ENCODE peak calls at places on chromosomes 11 and 22, in nine cellular contexts. B is GM23338, R is HCT116, P is OCI-LY7, I is neural progenitor cell, O is MM.1S, U is hepatocyte, E is PC-3, L is SK-N-SH. A is an unnamed sample.

GRCh38 chr11:15180212-15180814 is 65.6 kb downstream of the INSC start:
- DNase-seq in L (no peak), E (no peak), B (no peak), R (no peak), I (no peak), O (no peak), U (no peak), P (no peak), A (peak)

GRCh38 chr11:85682330-85683305 is 3.4 kb downstream of the CCDC89 start:
- DNase-seq in E (no peak), B (no peak), P (no peak), O (no peak), U (no peak), L (peak), R (no peak), I (no peak), A (peak)

GRCh38 chr11:36540998-36541397 is 26.8 kb upstream of the RAG1 start:
- DNase-seq in O (peak), L (peak), B (peak), I (peak), R (peak), P (peak), U (peak), E (peak), A (peak)

GRCh38 chr11:45252134-45252856 is 33.8 kb downstream of the SYT13 start:
- DNase-seq in E (peak), L (peak), I (peak), B (peak), O (peak), R (peak), P (peak), U (peak), A (peak)

GRCh38 chr22:22993184-22993583 is 77.1 kb upstream of the GNAZ start:
- DNase-seq in B (no peak), R (no peak), E (no peak), P (no peak), O (no peak), L (no peak), I (no peak), U (no peak), A (no peak)

GRCh38 chr11:36354221-36355003 is 58.3 kb downstream of the PRR5L start:
- DNase-seq in R (no peak), O (peak), P (no peak), L (no peak), B (no peak), I (no peak), E (peak), U (no peak), A (peak)

GRCh38 chr11:34790620-34791019 is 125.6 kb downstream of the APIP start:
- DNase-seq in O (no peak), P (no peak), R (no peak), E (peak), B (peak), I (no peak), L (no peak), U (no peak), A (no peak)

GRCh38 chr22:24965822-24966626 is 13.5 kb downstream of the KIAA1671 start:
- DNase-seq in L (no peak), U (no peak), R (no peak), O (peak), P (no peak), E (peak), B (no peak), I (no peak), A (no peak)

GRCh38 chr11:60916669-60917206 is 2.8 kb downstream of the TMEM109 start:
- DNase-seq in B (no peak), U (no peak), L (no peak), O (no peak), E (no peak), R (no peak), I (no peak), P (no peak), A (no peak)

GRCh38 chr11:7281083-7281482 is 29.4 kb downstream of the SYT9 start:
- DNase-seq in E (peak), R (no peak), B (peak), O (no peak), U (peak), P (no peak), L (no peak), I (no peak), A (peak)

GRCh38 chr11:44539971-44540370 is 25.5 kb upstream of the CD82 start:
- DNase-seq in P (no peak), R (no peak), E (no peak), O (no peak), U (no peak), B (no peak), I (no peak), L (no peak), A (no peak)

GRCh38 chr11:100785148-100785983 is 98.3 kb downstream of the ARHGAP42 start:
- DNase-seq in E (no peak), U (no peak), P (no peak), R (no peak), I (peak), B (peak), O (no peak), L (no peak), A (no peak)

GRCh38 chr11:86606849-86607481 is 65.5 kb downstream of the ME3 start:
- DNase-seq in B (no peak), I (no peak), L (no peak), P (no peak), E (peak), R (no peak), U (no peak), O (no peak), A (peak)

GRCh38 chr11:12979928-12980689 is 29.0 kb upstream of the RASSF10 start:
- DNase-seq in O (no peak), I (no peak), P (no peak), U (no peak), R (no peak), L (no peak), B (no peak), E (peak), A (no peak)

GRCh38 chr11:33941637-33942160 is 49.8 kb upstream of the LMO2 start:
- DNase-seq in U (no peak), E (no peak), I (no peak), R (peak), B (no peak), P (no peak), O (no peak), L (peak), A (peak)

GRCh38 chr11:61792310-61793083 is at the start of the genes FEN1 and TMEM258:
- DNase-seq in P (peak), R (peak), U (peak), O (peak), I (peak), L (peak), E (peak), B (peak), A (peak)

GRCh38 chr11:36281850-36282249 is 7.4 kb downstream of the COMMD9 start:
- DNase-seq in O (no peak), L (no peak), I (no peak), R (no peak), P (no peak), B (no peak), E (no peak), U (no peak), A (no peak)

GRCh38 chr22:23058063-23058462 is 12.3 kb upstream of the GNAZ start:
- DNase-seq in L (no peak), U (peak), R (no peak), B (peak), E (no peak), P (no peak), I (no peak), O (no peak), A (no peak)

GRCh38 chr11:44727373-44728084 is 767 bp downstream of the TSPAN18 start:
- DNase-seq in R (peak), B (peak), I (peak), U (peak), L (peak), O (peak), E (peak), P (peak), A (peak)

GRCh38 chr11:83744620-83745192 is 458.5 kb upstream of the CCDC90B start:
- DNase-seq in U (no peak), E (no peak), O (no peak), R (no peak), I (no peak), L (no peak), P (no peak), B (no peak), A (no peak)

GRCh38 chr11:110712643-110713468 is 619 bp upstream of the ARHGAP20 start:
- DNase-seq in B (peak), E (no peak), L (peak), R (no peak), P (no peak), I (peak), O (no peak), U (peak), A (peak)

GRCh38 chr11:69647349-69647748 is 6.4 kb downstream of the CCND1 start:
- DNase-seq in L (no peak), R (no peak), P (no peak), U (no peak), B (no peak), I (no peak), E (no peak), O (no peak), A (peak)

GRCh38 chr11:70662691-70663098 is 264.4 kb downstream of the CTTN start:
- DNase-seq in O (no peak), U (no peak), R (no peak), L (peak), P (no peak), B (peak), E (no peak), I (no peak), A (no peak)

GRCh38 chr11:130189492-130190210 is 30.1 kb downstream of the ST14 start:
- DNase-seq in R (no peak), U (no peak), I (no peak), P (no peak), L (no peak), E (no peak), O (no peak), B (peak), A (no peak)

GRCh38 chr22:49936018-49936972 is 17.9 kb downstream of the CRELD2 start:
- DNase-seq in R (no peak), P (peak), I (peak), B (peak), L (peak), U (peak), E (peak), O (peak), A (peak)

GRCh38 chr11:114044042-114044871 is 15.3 kb upstream of the ZBTB16 start:
- DNase-seq in E (no peak), I (no peak), L (no peak), O (no peak), U (no peak), R (no peak), P (no peak), B (peak), A (no peak)

GRCh38 chr11:124886476-124886875 is 11.2 kb downstream of the ROBO4 start:
- DNase-seq in L (peak), I (no peak), U (no peak), P (no peak), B (no peak), R (no peak), O (no peak), E (no peak), A (no peak)

GRCh38 chr22:31681625-31682345 is 19.8 kb upstream of the PISD start:
- DNase-seq in B (no peak), U (no peak), E (no peak), R (no peak), P (no peak), O (no peak), I (no peak), L (no peak), A (peak)

GRCh38 chr22:26672060-26672471 is 14.7 kb downstream of the MIAT start:
- DNase-seq in R (no peak), I (no peak), E (no peak), B (no peak), O (no peak), U (no peak), L (no peak), P (no peak), A (no peak)

GRCh38 chr11:74085542-74085892 is 76.6 kb upstream of the UCP3 start:
- DNase-seq in R (no peak), U (no peak), B (no peak), P (no peak), I (no peak), L (no peak), E (peak), O (no peak), A (peak)

GRCh38 chr11:96054870-96055705 is 131.2 kb upstream of the MTMR2 start:
- DNase-seq in I (peak), E (peak), B (peak), U (no peak), L (peak), P (peak), R (peak), O (peak), A (peak)

GRCh38 chr11:114058026-114058706 is 1.3 kb upstream of the ZBTB16 start:
- DNase-seq in L (no peak), B (peak), O (no peak), P (no peak), E (no peak), U (peak), I (peak), R (no peak), A (no peak)

GRCh38 chr22:41260871-41261270 is 20.1 kb upstream of the CHADL start:
- DNase-seq in O (no peak), U (no peak), I (no peak), R (no peak), L (no peak), P (no peak), E (no peak), B (no peak), A (no peak)

GRCh38 chr22:25182131-25183110 is 17.2 kb upstream of the CRYBB3 start:
- DNase-seq in U (no peak), B (no peak), O (no peak), I (no peak), L (no peak), P (no peak), R (no peak), E (no peak), A (peak)

GRCh38 chr22:33883561-33883960 is 36.7 kb downstream of the LARGE1 start:
- DNase-seq in L (no peak), B (no peak), U (no peak), O (no peak), E (peak), I (no peak), R (no peak), P (no peak), A (no peak)

GRCh38 chr11:2250485-2250884 is 19.9 kb downstream of the ASCL2 start:
- DNase-seq in P (no peak), E (no peak), B (no peak), U (no peak), R (no peak), O (no peak), I (no peak), L (no peak), A (no peak)
- TF ChIP-seq EZH2phosphoT487 in P (no peak), E (no peak), B (no peak), U (no peak), R (no peak), O (no peak), I (no peak), L (no peak), A (no peak)

DNA sequence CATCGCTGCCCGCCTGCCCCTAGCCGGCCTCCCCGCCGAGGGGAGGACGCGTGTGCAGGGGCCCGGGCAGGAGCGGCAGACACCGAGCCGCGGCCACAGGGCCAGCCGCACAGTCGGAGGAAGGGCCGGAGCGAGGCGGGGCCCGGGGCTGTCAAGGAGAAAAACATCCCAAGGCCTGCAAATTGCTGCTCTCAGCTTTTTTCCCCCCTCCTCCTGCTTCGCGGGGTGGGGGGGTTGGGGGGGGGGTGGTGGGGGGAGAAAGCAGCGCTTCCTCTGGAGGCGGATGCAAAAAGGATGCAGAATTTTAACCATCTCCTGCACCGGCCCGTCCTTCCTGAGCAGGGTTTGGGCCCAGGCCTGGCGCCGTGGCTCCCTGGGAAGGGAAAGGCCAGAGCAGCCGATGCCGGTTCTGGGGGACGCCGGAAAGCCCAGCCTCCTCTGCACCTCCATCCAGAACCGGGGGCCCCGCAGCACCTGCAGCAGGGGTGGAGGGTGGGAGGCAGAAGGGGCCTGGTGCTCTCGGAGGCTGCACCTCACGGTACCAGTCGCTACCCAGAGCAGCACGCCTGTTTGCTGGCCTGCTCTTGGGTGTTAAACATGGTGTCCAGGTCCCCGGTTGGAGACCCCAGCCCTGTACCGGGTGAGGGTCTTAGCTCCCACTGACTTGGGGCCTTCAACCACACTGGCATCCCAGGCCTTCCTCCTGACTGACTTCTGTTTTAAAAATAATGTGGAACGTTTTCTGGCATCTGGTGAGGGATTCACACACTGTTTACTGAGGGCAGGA is 77.3 kb upstream of the WNT7B start:
- DNase-seq in P (peak), I (no peak), R (no peak), U (no peak), O (peak), L (peak), B (no peak), E (peak), A (peak)
- TF ChIP-seq EZH2phosphoT487 in P (no peak), I (no peak), R (no peak), U (no peak), O (no peak), L (no peak), B (no peak), E (no peak), A (no peak)

DNA sequence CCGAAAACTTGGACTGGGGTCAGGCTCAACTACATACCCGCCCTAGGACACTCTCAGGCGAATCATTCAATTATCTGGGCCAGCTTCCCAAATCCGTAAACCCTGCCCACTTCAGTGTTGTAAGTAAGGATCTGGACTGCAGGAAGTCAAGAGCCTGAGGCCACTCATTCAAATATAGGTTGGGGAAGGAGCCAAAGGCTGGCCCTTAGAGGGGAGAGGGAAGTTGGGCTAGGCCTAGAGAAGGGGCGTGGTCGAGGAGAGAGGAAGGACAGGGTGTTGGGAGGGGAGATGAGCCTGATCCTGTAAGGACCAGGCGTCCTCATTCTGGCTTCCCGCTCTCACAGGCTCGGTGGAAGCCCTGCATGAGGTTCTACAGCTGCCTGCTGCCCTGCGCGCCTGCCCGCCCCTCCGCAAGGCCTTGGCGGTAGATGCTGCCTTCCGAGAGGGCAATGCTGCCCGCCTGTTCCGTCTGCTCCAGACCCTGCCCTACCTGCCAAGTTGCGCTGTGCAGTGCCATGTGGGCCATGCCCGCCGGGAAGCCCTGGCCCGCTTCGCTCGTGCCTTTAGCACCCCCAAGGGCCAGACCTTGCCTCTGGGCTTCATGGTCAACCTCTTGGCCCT is 3.0 kb downstream of the SAC3D1 start:
- DNase-seq in R (no peak), E (peak), P (no peak), I (no peak), B (no peak), O (no peak), L (no peak), U (no peak), A (peak)
- TF ChIP-seq EZH2phosphoT487 in R (no peak), E (no peak), P (no peak), I (no peak), B (no peak), O (no peak), L (no peak), U (no peak), A (no peak)

DNA sequence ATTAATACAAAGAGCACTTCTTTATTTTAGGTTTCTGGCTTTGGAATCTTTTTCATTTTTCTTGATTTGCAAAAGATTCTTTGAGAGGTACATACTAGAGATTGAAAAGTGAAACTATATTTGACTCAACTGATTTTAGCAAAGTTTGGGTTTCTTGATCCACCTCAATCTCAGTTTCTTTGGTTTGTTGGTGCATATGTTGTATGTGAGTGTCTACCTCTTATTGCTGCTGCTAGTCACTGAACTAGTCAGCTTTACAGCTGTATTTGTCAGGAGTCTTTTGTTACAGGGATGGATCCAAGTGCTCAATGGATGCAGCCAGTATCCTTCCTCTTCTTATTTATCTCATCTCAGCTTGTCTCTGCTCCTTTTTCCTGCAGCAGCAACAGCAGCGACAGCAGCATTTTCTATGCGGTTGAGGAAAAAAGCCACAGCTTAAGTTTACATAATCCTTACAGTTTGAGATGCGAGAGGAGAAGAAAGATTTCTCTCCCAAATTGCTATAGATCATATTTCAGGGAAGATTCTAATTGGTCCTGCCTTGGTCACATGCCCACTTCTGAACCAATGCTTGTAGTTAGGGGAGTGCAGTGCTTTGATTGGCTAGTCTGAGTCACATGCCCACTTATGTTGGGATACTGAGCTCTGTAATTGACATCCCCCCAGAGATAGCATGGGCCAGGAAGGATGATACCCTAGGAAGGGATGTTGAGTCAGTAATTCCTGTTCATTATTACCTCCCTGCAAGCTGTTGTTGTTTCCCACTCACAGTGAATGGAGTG is 10.0 kb upstream of the ZNRF3 start:
- DNase-seq in I (no peak), L (peak), U (no peak), B (peak), O (no peak), R (no peak), P (no peak), E (no peak), A (no peak)
- TF ChIP-seq EZH2phosphoT487 in I (no peak), L (no peak), U (no peak), B (no peak), O (no peak), R (no peak), P (no peak), E (no peak), A (no peak)

GRCh38 chr22:20674998-20675397 is 98.9 kb upstream of the SERPIND1 start:
- DNase-seq in O (no peak), E (no peak), L (no peak), R (no peak), B (no peak), I (no peak), P (no peak), U (no peak), A (no peak)

GRCh38 chr22:20672082-20672424 is 101.9 kb upstream of the SERPIND1 start:
- DNase-seq in I (no peak), U (no peak), O (no peak), B (no peak), E (no peak), L (no peak), P (no peak), R (no peak), A (no peak)

GRCh38 chr22:20672732-20673131 is 101.2 kb upstream of the SERPIND1 start:
- DNase-seq in R (no peak), P (no peak), E (no peak), L (no peak), B (no peak), U (no peak), I (no peak), O (no peak), A (no peak)

GRCh38 chr22:20673341-20674195 is 100.3 kb upstream of the SERPIND1 start:
- DNase-seq in I (no peak), O (no peak), R (no peak), P (no peak), B (no peak), U (no peak), L (no peak), E (no peak), A (no peak)

GRCh38 chr22:20671409-20672081 is 102.4 kb upstream of the SERPIND1 start:
- DNase-seq in P (no peak), O (no peak), I (no peak), L (no peak), E (no peak), R (no peak), U (no peak), B (no peak), A (no peak)
- TF ChIP-seq EZH2phosphoT487 in P (no peak), O (no peak), I (no peak), L (no peak), E (no peak), R (no peak), U (no peak), B (no peak), A (no peak)

A was measured in GM23248.